ENCODE peak calls at places on chromosome 1, in four cellular contexts. D, Q, E and F are unnamed samples.

GRCh38 chr1:231020816-231021215 is 19.2 kb downstream of the FAM89A start:
- DNase-seq in E (no peak), D (no peak), Q (no peak), F (no peak)

GRCh38 chr1:36160949-36161485 is 5.1 kb downstream of the MAP7D1 start:
- DNase-seq in Q (no peak), D (peak), E (peak), F (no peak)

GRCh38 chr1:3240524-3241235 is 171.7 kb downstream of the PRDM16 start:
- DNase-seq in E (no peak), Q (no peak), D (peak), F (no peak)

GRCh38 chr1:10252508-10252907 is 42.1 kb downstream of the KIF1B start:
- DNase-seq in Q (no peak), E (no peak), D (no peak), F (no peak)

GRCh38 chr1:5850503-5850902 is 141.7 kb downstream of the NPHP4 start:
- DNase-seq in D (no peak), E (no peak), Q (no peak), F (no peak)

GRCh38 chr1:154819628-154820590 is 50.2 kb downstream of the KCNN3 start:
- DNase-seq in Q (no peak), E (no peak), D (no peak), F (no peak)

GRCh38 chr1:150826299-150826698 is 18.2 kb upstream of the CTSK start:
- DNase-seq in D (no peak), E (no peak), Q (no peak), F (no peak)

GRCh38 chr1:3827813-3828307 is 29.2 kb downstream of the CEP104 start:
- DNase-seq in Q (no peak), D (peak), E (peak), F (no peak)

GRCh38 chr1:215377736-215378135 is 189.4 kb upstream of the KCTD3 start:
- DNase-seq in E (no peak), D (no peak), Q (no peak), F (no peak)

GRCh38 chr1:81220614-81221071 is 580.1 kb upstream of the ADGRL2 start:
- DNase-seq in Q (no peak), E (no peak), D (peak), F (no peak)

GRCh38 chr1:153985341-153985912 is 712 bp downstream of the RAB13 start:
- DNase-seq in D (peak), E (no peak), Q (no peak), F (peak)

GRCh38 chr1:218718977-218719376 is 373.8 kb downstream of the TGFB2 start:
- DNase-seq in E (no peak), Q (no peak), D (no peak), F (no peak)